ENCODE peak calls at places on chromosomes 5 and 9, in nine cellular contexts. S, M, A, E, Z, P, Q, N and R are unnamed samples.

GRCh38 chr9:107176701-107177100 is 106.4 kb upstream of the RAD23B start:
- DNase-seq in S (peak; percentile 33), M (no peak), A (no peak), E (no peak), Z (no peak), P (peak; percentile 67), Q (no peak), N (peak; percentile 66), R (no peak)

GRCh38 chr5:115435065-115435775 is 109.4 kb downstream of the FEM1C start:
- DNase-seq in S (no peak), M (no peak), A (no peak), E (no peak), Z (no peak), P (no peak), Q (no peak), N (no peak), R (no peak)

GRCh38 chr5:66850354-66851075 is 254.3 kb downstream of the MAST4 start:
- DNase-seq in S (peak; percentile 36), M (peak; percentile 64), A (no peak), E (no peak), Z (no peak), P (no peak), Q (no peak), N (peak; percentile 73), R (no peak)

GRCh38 chr9:90552317-90552716 is 90.3 kb downstream of the DIRAS2 start:
- DNase-seq in S (no peak), M (no peak), A (no peak), E (no peak), Z (peak; percentile 24), P (no peak), Q (no peak), N (no peak), R (no peak)

GRCh38 chr5:147675168-147675567 is 107.4 kb downstream of the JAKMIP2 start:
- DNase-seq in S (peak; percentile 25), M (no peak), A (no peak), E (no peak), Z (no peak), P (no peak), Q (no peak), N (no peak), R (no peak)

GRCh38 chr9:1707291-1707690 is 307.9 kb upstream of the SMARCA2 start:
- DNase-seq in S (no peak), M (no peak), A (no peak), E (no peak), Z (no peak), P (no peak), Q (no peak), N (no peak), R (no peak)

GRCh38 chr5:172123269-172123692 is 64.7 kb downstream of the STK10 start:
- DNase-seq in S (peak; percentile 72), M (no peak), A (peak; percentile 92), E (no peak), Z (peak; percentile 47), P (no peak), Q (no peak), N (peak; percentile 86), R (no peak)

GRCh38 chr5:35454011-35454525 is 163.6 kb upstream of the SPEF2 start:
- DNase-seq in S (no peak), M (no peak), A (no peak), E (no peak), Z (no peak), P (no peak), Q (no peak), N (no peak), R (no peak)

GRCh38 chr9:135604437-135605237 is 34.7 kb downstream of the GLT6D1 start:
- DNase-seq in S (no peak), M (no peak), A (peak; percentile 17), E (peak; percentile 42), Z (no peak), P (peak; percentile 62), Q (no peak), N (no peak), R (no peak)

GRCh38 chr9:135606885-135607259 is 32.5 kb downstream of the GLT6D1 start:
- DNase-seq in S (no peak), M (no peak), A (no peak), E (no peak), Z (no peak), P (no peak), Q (no peak), N (no peak), R (no peak)

GRCh38 chr9:135602789-135603481 is 36.4 kb downstream of the GLT6D1 start:
- DNase-seq in S (peak; percentile 34), M (peak; percentile 13), A (peak; percentile 60), E (peak; percentile 55), Z (peak; percentile 47), P (peak; percentile 61), Q (peak; percentile 36), N (peak; percentile 39), R (no peak)

GRCh38 chr9:135607401-135608293 is 31.7 kb downstream of the GLT6D1 start:
- DNase-seq in S (no peak), M (no peak), A (peak; percentile 8), E (no peak), Z (no peak), P (no peak), Q (no peak), N (no peak), R (no peak)

GRCh38 chr9:135605238-135605781 is 34.0 kb downstream of the GLT6D1 start:
- DNase-seq in S (no peak), M (no peak), A (peak; percentile 17), E (no peak), Z (no peak), P (no peak), Q (no peak), N (no peak), R (no peak)
- H3K27ac ChIP-seq in S (no peak overlapping the region), M (no peak overlapping the region), A (no peak overlapping the region), E (no peak overlapping the region), Z (no peak overlapping the region), P (no peak overlapping the region), Q (no peak overlapping the region), N (no peak overlapping the region), R (no peak overlapping the region)

GRCh38 chr9:129178579-129178909 is 483 bp upstream of the IER5L start:
- DNase-seq in S (no peak), M (no peak), A (peak; percentile 23), E (no peak), Z (no peak), P (peak; percentile 72), Q (no peak), N (no peak), R (no peak)

GRCh38 chr9:129175825-129176633 is 2.0 kb downstream of the IER5L start:
- DNase-seq in S (peak; percentile 97), M (peak; percentile 86), A (peak; percentile 82), E (peak; percentile 90), Z (peak; percentile 92), P (peak; percentile 95), Q (peak; percentile 57), N (peak; percentile 96), R (no peak)

GRCh38 chr9:129176786-129177442 is 1.1 kb downstream of the IER5L start:
- DNase-seq in S (no peak), M (no peak), A (peak; percentile 56), E (peak; percentile 71), Z (no peak), P (peak; percentile 74), Q (peak; percentile 18), N (peak; percentile 57), R (no peak)

GRCh38 chr9:129177791-129178578 is at the start of gene IER5L:
- DNase-seq in S (peak; percentile 98), M (peak; percentile 81), A (peak; percentile 97), E (peak; percentile 96), Z (peak; percentile 96), P (peak; percentile 98), Q (peak; percentile 93), N (peak; percentile 97), R (peak; percentile 76)

DNA sequence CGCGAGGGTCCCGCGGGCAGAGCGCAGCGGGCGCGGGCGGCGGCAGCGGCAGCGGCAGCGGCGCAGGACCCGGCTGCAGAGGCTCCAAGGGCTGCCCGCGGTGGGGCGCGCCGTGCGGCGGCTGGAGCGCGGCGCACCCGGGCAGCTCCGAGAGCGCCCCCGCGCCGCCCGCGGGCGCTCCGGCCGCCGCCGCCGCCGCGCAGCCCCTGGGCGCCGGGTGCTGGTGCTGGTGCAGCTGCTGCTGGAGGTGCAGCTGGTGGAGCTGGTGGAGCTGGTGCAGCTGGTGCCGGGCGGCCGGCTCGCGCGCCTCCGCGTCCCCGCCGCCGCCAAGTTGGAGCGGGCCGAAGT is 644 bp downstream of the IER5L start:
- DNase-seq in S (no peak), M (no peak), A (no peak), E (no peak), Z (no peak), P (no peak), Q (no peak), N (no peak), R (no peak)
- H3K27me3 ChIP-seq in S (no peaks in the 10 kb centered on the region), M (no peaks in the 10 kb centered on the region), A (no peaks in the 10 kb centered on the region), E (no peaks in the 10 kb centered on the region), Z (no peaks in the 10 kb centered on the region), P (no peaks in the 10 kb centered on the region), Q (peaks cover 4% of the 10 kb centered on the region), N (peaks cover 7% of the 10 kb centered on the region), R (no peaks in the 10 kb centered on the region)

GRCh38 chr9:128552153-128552743 is at the start of gene SPTAN1:
- DNase-seq in S (peak; percentile 92), M (peak; percentile 85), A (peak; percentile 88), E (peak; percentile 92), Z (peak; percentile 93), P (peak; percentile 95), Q (peak; percentile 96), N (peak; percentile 93), R (peak; percentile 63)

GRCh38 chr9:128550770-128551651 is 1.4 kb upstream of the SPTAN1 start:
- DNase-seq in S (peak; percentile 51), M (no peak), A (no peak), E (no peak), Z (no peak), P (peak; percentile 73), Q (no peak), N (peak; percentile 67), R (no peak)

GRCh38 chr9:128551652-128552152 is 685 bp upstream of the SPTAN1 start:
- DNase-seq in S (peak; percentile 93), M (no peak), A (no peak), E (no peak), Z (no peak), P (peak; percentile 94), Q (no peak), N (no peak), R (no peak)

GRCh38 chr9:128548876-128549275 is 3.5 kb upstream of the SPTAN1 start:
- DNase-seq in S (peak; percentile 18), M (no peak), A (no peak), E (no peak), Z (no peak), P (no peak), Q (no peak), N (no peak), R (no peak)

DNA sequence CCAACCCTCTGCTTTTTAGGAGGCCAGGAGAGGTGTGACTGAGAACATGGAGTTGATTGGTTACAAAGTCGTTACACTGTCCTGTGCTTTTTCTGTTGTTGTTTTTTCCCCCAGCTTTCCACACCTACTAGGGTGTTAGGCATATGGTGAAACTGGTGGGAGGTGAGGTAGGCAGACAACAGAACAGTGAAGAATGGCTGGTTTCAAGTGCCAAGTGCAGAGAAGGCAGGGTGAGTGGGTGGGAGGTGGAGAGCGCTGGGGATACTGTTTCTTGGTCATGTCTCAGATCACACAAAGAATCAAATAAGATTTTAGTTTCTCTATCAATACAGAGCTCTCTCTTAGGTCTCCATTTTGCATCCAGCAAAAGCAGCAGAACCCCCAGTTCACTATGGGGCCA is 2.2 kb upstream of the SPTAN1 start:
- DNase-seq in S (peak; percentile 70), M (no peak), A (no peak), E (no peak), Z (no peak), P (no peak), Q (no peak), N (peak; percentile 22), R (no peak)
- H3K4me3 ChIP-seq in S (no peak overlapping the region), M (no peak overlapping the region), A (no peak overlapping the region), E (no peak overlapping the region), Z (no peak overlapping the region), P (no peak overlapping the region), Q (no peak overlapping the region), N (no peak overlapping the region), R (no peak overlapping the region)

DNA sequence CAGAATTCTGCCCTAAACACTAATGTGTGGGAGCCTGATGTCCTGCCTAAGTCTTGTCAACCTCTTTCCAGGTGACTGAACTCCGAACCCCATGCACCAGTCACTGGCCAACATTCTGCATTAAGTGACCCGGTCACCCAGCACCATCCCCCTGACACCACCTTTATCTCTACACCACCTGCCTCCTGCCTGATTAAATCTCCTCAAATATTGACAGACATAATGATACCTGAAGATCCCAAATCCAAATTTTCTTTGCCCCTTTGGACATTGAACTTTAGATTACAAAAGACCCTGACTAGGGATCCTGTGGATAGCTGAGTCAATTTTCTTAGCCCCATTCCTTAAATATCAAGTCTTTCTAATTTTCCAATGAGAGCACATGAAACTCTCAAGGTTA is 150.1 kb downstream of the GHR start:
- DNase-seq in S (no peak), M (no peak), A (no peak), E (no peak), Z (no peak), P (no peak), Q (no peak), N (no peak), R (no peak)
- H3K27ac ChIP-seq in S (no peak overlapping the region), M (no peak overlapping the region), A (no peak overlapping the region), E (no peak overlapping the region), Z (no peak overlapping the region), P (no peak overlapping the region), Q (no peak overlapping the region), N (no peak overlapping the region), R (no peak overlapping the region)